ENCODE peak calls at places on chromosome 10, in seven cellular contexts. K is A673; M is sigmoid colon; T is transverse colon; W is fibroblast of lung; J is CD4-positive, alpha-beta memory T cell; R is spleen. G is an unnamed sample. For H3K9me3, the result is how much of the 10 kb centered on the place peaks cover.

GRCh38 chr10:72243822-72244437 is 27.9 kb upstream of the ASCC1 start:
- DNase-seq in K (peak), J (peak), R (peak), T (peak), W (peak), M (peak), G (no peak)

GRCh38 chr10:79905322-79906314 is 43.3 kb downstream of the SFTPD start:
- DNase-seq in R (no peak), M (no peak), W (peak), T (no peak), K (peak), J (no peak), G (no peak)

GRCh38 chr10:35316346-35316967 is 19.9 kb upstream of the CCNY start:
- DNase-seq in T (no peak), K (no peak), M (no peak), W (no peak), J (no peak), R (no peak), G (no peak)

GRCh38 chr10:35971397-35971796 is 329.3 kb upstream of the FZD8 start:
- DNase-seq in M (no peak), J (no peak), R (no peak), W (no peak), T (no peak), K (no peak), G (no peak)

GRCh38 chr10:107340345-107340744 is 175.8 kb upstream of the SORCS1 start:
- DNase-seq in K (peak), R (no peak), T (no peak), W (no peak), J (no peak), M (no peak), G (no peak)

GRCh38 chr10:69684981-69685353 is 54.9 kb downstream of the FAM241B start:
- DNase-seq in T (no peak), R (no peak), K (no peak), J (no peak), W (no peak), M (peak), G (no peak)

GRCh38 chr10:109906346-109906745 is 17.0 kb downstream of the XPNPEP1 start:
- DNase-seq in M (no peak), J (no peak), T (peak), R (no peak), W (no peak), K (no peak), G (no peak)

GRCh38 chr10:122075171-122075570 is 86.2 kb downstream of the TACC2 start:
- DNase-seq in W (no peak), R (peak), K (no peak), J (no peak), M (no peak), T (no peak), G (no peak)

GRCh38 chr10:74770400-74770799 is 56.0 kb upstream of the KAT6B start:
- DNase-seq in W (no peak), T (no peak), R (no peak), J (no peak), K (no peak), M (no peak), G (peak)

GRCh38 chr10:84613336-84614021 is 285.1 kb downstream of the CCSER2 start:
- DNase-seq in M (no peak), J (no peak), T (peak), W (peak), K (peak), R (no peak), G (peak)

GRCh38 chr10:126798649-126799048 is 106.6 kb upstream of the DOCK1 start:
- DNase-seq in J (no peak), M (no peak), R (no peak), K (no peak), T (no peak), W (no peak), G (no peak)

GRCh38 chr10:11931038-11931437 is 107.9 kb downstream of the PROSER2 start:
- DNase-seq in J (no peak), W (no peak), K (no peak), M (no peak), T (no peak), R (no peak), G (no peak)

GRCh38 chr10:87038786-87039185 is 18.7 kb downstream of the FAM25A start:
- DNase-seq in M (no peak), W (no peak), T (peak), K (no peak), R (no peak), J (no peak), G (peak)

GRCh38 chr10:104350146-104350635 is 3.4 kb upstream of the CFAP58 start:
- DNase-seq in T (no peak), M (no peak), J (peak), K (peak), R (no peak), W (peak), G (peak)

GRCh38 chr10:20747782-20748181 is 149.3 kb downstream of the NEBL start:
- DNase-seq in W (no peak), T (no peak), K (no peak), M (no peak), R (no peak), J (no peak), G (no peak)

GRCh38 chr10:43735907-43736306 is 87.2 kb upstream of the ZNF32 start:
- DNase-seq in M (no peak), K (no peak), W (peak), J (no peak), R (peak), T (no peak), G (no peak)

GRCh38 chr10:77609781-77610272 is 27.8 kb downstream of the KCNMA1 start:
- DNase-seq in W (no peak), R (no peak), K (no peak), T (no peak), M (peak), J (no peak), G (no peak)

GRCh38 chr10:131450220-131450765 is 138.8 kb upstream of the TCERG1L start:
- DNase-seq in M (no peak), W (no peak), J (no peak), T (no peak), R (no peak), K (no peak), G (peak)

GRCh38 chr10:131448883-131449282 is 137.4 kb upstream of the TCERG1L start:
- DNase-seq in W (no peak), T (no peak), J (no peak), R (no peak), M (no peak), K (no peak), G (no peak)

GRCh38 chr10:131452926-131453771 is 141.6 kb upstream of the TCERG1L start:
- DNase-seq in R (no peak), M (no peak), W (no peak), T (no peak), K (no peak), J (no peak), G (no peak)

GRCh38 chr10:131453772-131454634 is 142.5 kb upstream of the TCERG1L start:
- DNase-seq in R (no peak), K (peak), M (no peak), T (peak), J (peak), W (no peak), G (peak)

GRCh38 chr10:131451407-131452015 is 140.0 kb upstream of the TCERG1L start:
- DNase-seq in T (no peak), R (no peak), K (no peak), M (no peak), W (no peak), J (no peak), G (no peak)
- H3K9me3 ChIP-seq in T (under half), R (under half), K (under half), M (under half), W (under half), J (under half), G (under half)

GRCh38 chr10:71123023-71123422 is 89.3 kb upstream of the UNC5B start:
- DNase-seq in M (no peak), J (no peak), W (no peak), K (no peak), T (no peak), R (no peak), G (no peak)
- H3K9me3 ChIP-seq in M (under half), J (under half), W (under half), K (under half), T (under half), R (under half), G (under half)

GRCh38 chr10:130659528-130659927 is 523.3 kb downstream of the GLRX3 start:
- DNase-seq in T (no peak), K (no peak), W (no peak), J (no peak), M (no peak), R (no peak), G (no peak)

GRCh38 chr10:130662775-130663174 is 526.6 kb downstream of the GLRX3 start:
- DNase-seq in K (no peak), J (no peak), W (no peak), T (no peak), R (no peak), M (no peak), G (no peak)

GRCh38 chr10:130660266-130660665 is 524.1 kb downstream of the GLRX3 start:
- DNase-seq in J (no peak), K (no peak), M (no peak), T (no peak), R (peak), W (no peak), G (no peak)

GRCh38 chr10:130658687-130659290 is 522.6 kb downstream of the GLRX3 start:
- DNase-seq in J (no peak), T (no peak), M (no peak), W (no peak), R (no peak), K (no peak), G (no peak)

GRCh38 chr10:130661419-130661818 is 525.2 kb downstream of the GLRX3 start:
- DNase-seq in W (no peak), R (no peak), T (no peak), K (no peak), J (no peak), M (no peak), G (no peak)
- H3K9me3 ChIP-seq in W (under half), R (under half), T (under half), K (under half), J (under half), M (under half), G (under half)

DNA sequence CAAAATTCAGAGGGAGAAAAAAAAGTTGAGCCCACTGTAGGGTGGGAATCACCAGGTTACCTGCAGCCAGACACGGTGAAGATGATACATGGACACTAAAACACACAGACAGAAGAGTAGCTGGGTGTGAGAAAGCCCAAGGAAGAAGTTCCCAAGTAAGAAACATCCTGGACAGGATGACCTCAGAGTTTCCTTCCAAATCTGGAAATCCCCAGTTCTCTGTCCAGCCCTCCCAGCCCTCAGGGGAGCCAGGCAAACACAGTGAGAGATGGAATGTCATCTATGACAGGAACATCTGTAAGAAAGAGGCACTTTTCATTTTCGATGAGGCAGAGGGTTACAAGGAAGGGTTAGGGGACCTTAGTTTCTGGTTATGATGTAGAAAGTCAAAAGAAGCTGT is 125.1 kb upstream of the LYZL1 start:
- DNase-seq in R (no peak), K (no peak), M (no peak), J (no peak), T (no peak), W (peak), G (no peak)
- H3K9me3 ChIP-seq in R (under half), K (under half), M (under half), J (under half), T (under half), W (under half), G (under half)

GRCh38 chr10:116988311-116988710 is 16.7 kb downstream of the SHTN1 start:
- DNase-seq in R (no peak), W (no peak), J (no peak), K (no peak), T (no peak), M (no peak), G (no peak)

GRCh38 chr10:116992183-116992582 is 12.8 kb downstream of the SHTN1 start:
- DNase-seq in K (no peak), T (no peak), M (no peak), R (no peak), W (no peak), J (no peak), G (no peak)

GRCh38 chr10:116989439-116989838 is 15.5 kb downstream of the SHTN1 start:
- DNase-seq in M (no peak), J (no peak), K (no peak), R (no peak), W (no peak), T (no peak), G (no peak)

GRCh38 chr10:116993610-116994009 is 11.4 kb downstream of the SHTN1 start:
- DNase-seq in T (no peak), R (no peak), K (no peak), W (no peak), M (no peak), J (no peak), G (no peak)

GRCh38 chr10:116990276-116990800 is 14.6 kb downstream of the SHTN1 start:
- DNase-seq in T (no peak), J (no peak), K (no peak), M (no peak), R (no peak), W (no peak), G (no peak)
- H3K9me3 ChIP-seq in T (under half), J (under half), K (under half), M (under half), R (under half), W (under half), G (under half)